ENCODE peak calls at places on chromosomes 7 and 10, in seven cellular contexts. Z is breast epithelium; U is naive thymus-derived CD4-positive, alpha-beta T cell; N is activated CD8-positive, alpha-beta memory T cell treated with anti-CD3 and anti-CD28 coated beads for 1 hour; P is GDM1; K is posterior cingulate gyrus; H is CD8-positive, alpha-beta memory T cell. R is an unnamed sample.

GRCh38 chr7:80659120-80660055 is 20.9 kb downstream of the CD36 start:
- DNase-seq in Z (no peak), U (no peak), N (no peak), P (no peak), K (no peak), H (no peak), R (peak)

GRCh38 chr10:49592726-49593563 is 17.2 kb upstream of the SLC18A3 start:
- DNase-seq in Z (no peak), U (peak), N (no peak), P (peak), K (peak), H (peak), R (peak)

GRCh38 chr7:39527296-39527695 is 38.9 kb upstream of the YAE1 start:
- DNase-seq in Z (no peak), U (no peak), N (no peak), P (no peak), K (no peak), H (no peak), R (no peak)

GRCh38 chr7:115024276-115024675 is 102.4 kb downstream of the MDFIC start:
- DNase-seq in Z (no peak), U (no peak), N (no peak), P (no peak), K (no peak), H (no peak), R (no peak)

GRCh38 chr10:77834540-77834939 is 92.0 kb downstream of the DLG5 start:
- DNase-seq in Z (no peak), U (no peak), N (no peak), P (no peak), K (peak), H (no peak), R (no peak)

GRCh38 chr7:46680147-46680546 is 759.1 kb upstream of the IGFBP3 start:
- DNase-seq in Z (no peak), U (no peak), N (no peak), P (no peak), K (no peak), H (no peak), R (no peak)

GRCh38 chr7:73832806-73833205 is 2.0 kb downstream of the CLDN4 start:
- DNase-seq in Z (no peak), U (no peak), N (no peak), P (no peak), K (no peak), H (no peak), R (no peak)

GRCh38 chr7:99451936-99452335 is 13.2 kb downstream of the CPSF4 start:
- DNase-seq in Z (no peak), U (no peak), N (no peak), P (no peak), K (peak), H (no peak), R (no peak)

GRCh38 chr7:121755818-121756501 is 117.0 kb upstream of the PTPRZ1 start:
- DNase-seq in Z (no peak), U (no peak), N (no peak), P (no peak), K (peak), H (no peak), R (peak)

GRCh38 chr10:7119325-7120015 is 291.4 kb downstream of the SFMBT2 start:
- DNase-seq in Z (no peak), U (no peak), N (no peak), P (no peak), K (peak), H (no peak), R (peak)

GRCh38 chr10:89523274-89523673 is 12.1 kb downstream of the SLC16A12 start:
- DNase-seq in Z (no peak), U (no peak), N (no peak), P (no peak), K (no peak), H (no peak), R (no peak)

GRCh38 chr7:141701489-141702046 is 398 bp downstream of the DENND11 start:
- DNase-seq in Z (no peak), U (peak), N (peak), P (peak), K (peak), H (peak), R (peak)

GRCh38 chr7:142807855-142808460 is 37.2 kb downstream of the PRSS2 start:
- DNase-seq in Z (no peak), U (no peak), N (no peak), P (no peak), K (no peak), H (no peak), R (no peak)

GRCh38 chr7:81210092-81211064 is 291.5 kb upstream of the SEMA3C start:
- DNase-seq in Z (no peak), U (no peak), N (no peak), P (no peak), K (no peak), H (no peak), R (no peak)

GRCh38 chr10:111475720-111476119 is 398.9 kb downstream of the ADRA2A start:
- DNase-seq in Z (no peak), U (no peak), N (no peak), P (no peak), K (no peak), H (no peak), R (no peak)

GRCh38 chr10:3526721-3527120 is 258.3 kb downstream of the KLF6 start:
- DNase-seq in Z (no peak), U (no peak), N (no peak), P (no peak), K (no peak), H (no peak), R (no peak)

GRCh38 chr10:78986419-78986818 is 82.3 kb upstream of the ZMIZ1 start:
- DNase-seq in Z (no peak), U (no peak), N (no peak), P (no peak), K (no peak), H (no peak), R (no peak)

GRCh38 chr7:27697861-27698430 is 35.3 kb upstream of the HIBADH start:
- DNase-seq in Z (peak), U (no peak), N (no peak), P (peak), K (no peak), H (no peak), R (peak)

GRCh38 chr7:44814956-44815355 is 18.5 kb downstream of the PPIA start:
- DNase-seq in Z (no peak), U (no peak), N (no peak), P (no peak), K (no peak), H (no peak), R (peak)

GRCh38 chr7:80760292-80760691 is 121.8 kb downstream of the CD36 start:
- DNase-seq in Z (no peak), U (no peak), N (no peak), P (no peak), K (no peak), H (no peak), R (no peak)

GRCh38 chr7:139883814-139884213 is 54.8 kb downstream of the TBXAS1 start:
- DNase-seq in Z (no peak), U (no peak), N (no peak), P (no peak), K (no peak), H (no peak), R (no peak)

GRCh38 chr10:53952698-53953097 is 848.3 kb downstream of the PCDH15 start:
- DNase-seq in Z (no peak), U (no peak), N (no peak), P (no peak), K (peak), H (no peak), R (no peak)

GRCh38 chr10:113558336-113558735 is 5.5 kb downstream of the HABP2 start:
- DNase-seq in Z (no peak), U (no peak), N (no peak), P (no peak), K (no peak), H (no peak), R (no peak)

GRCh38 chr10:54940418-54940817 is 139.4 kb upstream of the PCDH15 start:
- DNase-seq in Z (no peak), U (no peak), N (no peak), P (no peak), K (no peak), H (no peak), R (no peak)

GRCh38 chr10:32937824-32938482 is 20.1 kb downstream of the ITGB1 start:
- DNase-seq in Z (no peak), U (no peak), N (no peak), P (no peak), K (no peak), H (no peak), R (no peak)

GRCh38 chr7:83415840-83416239 is 233.1 kb downstream of the SEMA3E start:
- DNase-seq in Z (no peak), U (no peak), N (no peak), P (no peak), K (no peak), H (no peak), R (no peak)

GRCh38 chr7:95772771-95773581 is 622 bp downstream of the DYNC1I1 start:
- DNase-seq in Z (no peak), U (no peak), N (no peak), P (no peak), K (peak), H (no peak), R (no peak)

GRCh38 chr10:117226813-117227451 is 14.0 kb upstream of the SLC18A2 start:
- DNase-seq in Z (no peak), U (no peak), N (no peak), P (peak), K (no peak), H (no peak), R (peak)

GRCh38 chr10:61882621-61883375 is 18.7 kb upstream of the ARID5B start:
- DNase-seq in Z (no peak), U (no peak), N (no peak), P (no peak), K (no peak), H (no peak), R (no peak)

GRCh38 chr7:42272793-42273665 is 36.0 kb upstream of the GLI3 start:
- DNase-seq in Z (no peak), U (no peak), N (no peak), P (no peak), K (no peak), H (no peak), R (no peak)

GRCh38 chr10:1381339-1381738 is 325.2 kb downstream of the WDR37 start:
- DNase-seq in Z (peak), U (no peak), N (no peak), P (no peak), K (no peak), H (no peak), R (no peak)